ENCODE peak calls at places on chromosomes 11 and 22, in eight cellular contexts. One of them, this sample, is unnamed.

GRCh38 chr11:92941676-92942571 is 27.5 kb upstream of the MTNR1B start:
- DNase-seq in ovary: no peak
- DNase-seq in astrocyte of the spinal cord: peak; percentile 45
- DNase-seq in AG04450: no peak
- DNase-seq in OCI-LY7: peak; percentile 33
- DNase-seq in CD4-positive, alpha-beta T cell: no peak
- DNase-seq in GM10248: peak; percentile 56
- DNase-seq in stomach: no peak
- DNase-seq in this sample: no peak

GRCh38 chr11:74000770-74001169 is 8.1 kb downstream of the UCP3 start:
- DNase-seq in astrocyte of the spinal cord: no peak
- DNase-seq in AG04450: no peak
- DNase-seq in GM10248: no peak
- DNase-seq in stomach: no peak
- DNase-seq in CD4-positive, alpha-beta T cell: no peak
- DNase-seq in OCI-LY7: no peak
- DNase-seq in ovary: no peak
- DNase-seq in this sample: no peak

GRCh38 chr11:88102595-88102929 is 72.7 kb downstream of the RAB38 start:
- DNase-seq in astrocyte of the spinal cord: no peak
- DNase-seq in OCI-LY7: no peak
- DNase-seq in ovary: no peak
- DNase-seq in CD4-positive, alpha-beta T cell: no peak
- DNase-seq in GM10248: no peak
- DNase-seq in AG04450: no peak
- DNase-seq in stomach: no peak
- DNase-seq in this sample: no peak

GRCh38 chr22:42160830-42161696 is 30.5 kb upstream of the CYP2D6 start:
- DNase-seq in AG04450: no peak
- DNase-seq in stomach: no peak
- DNase-seq in OCI-LY7: no peak
- DNase-seq in astrocyte of the spinal cord: no peak
- DNase-seq in GM10248: no peak
- DNase-seq in CD4-positive, alpha-beta T cell: no peak
- DNase-seq in ovary: no peak
- DNase-seq in this sample: no peak

GRCh38 chr11:124193221-124193945 is 10.2 kb downstream of the OR10D3 start:
- DNase-seq in CD4-positive, alpha-beta T cell: no peak
- DNase-seq in OCI-LY7: no peak
- DNase-seq in GM10248: no peak
- DNase-seq in astrocyte of the spinal cord: no peak
- DNase-seq in AG04450: no peak
- DNase-seq in ovary: no peak
- DNase-seq in stomach: no peak
- DNase-seq in this sample: no peak

GRCh38 chr11:110774138-110775014 is 62.1 kb upstream of the ARHGAP20 start:
- DNase-seq in stomach: no peak
- DNase-seq in AG04450: no peak
- DNase-seq in OCI-LY7: no peak
- DNase-seq in GM10248: no peak
- DNase-seq in CD4-positive, alpha-beta T cell: no peak
- DNase-seq in astrocyte of the spinal cord: peak; percentile 40
- DNase-seq in ovary: no peak
- DNase-seq in this sample: no peak

GRCh38 chr22:23837911-23838685 is 708 bp downstream of the DERL3 start:
- DNase-seq in astrocyte of the spinal cord: no peak
- DNase-seq in CD4-positive, alpha-beta T cell: no peak
- DNase-seq in AG04450: no peak
- DNase-seq in OCI-LY7: peak; percentile 58
- DNase-seq in ovary: no peak
- DNase-seq in GM10248: no peak
- DNase-seq in stomach: no peak
- DNase-seq in this sample: no peak

GRCh38 chr22:38314992-38315800 is 2.0 kb downstream of the CSNK1E start:
- DNase-seq in stomach: peak; percentile 36
- DNase-seq in GM10248: no peak
- DNase-seq in AG04450: no peak
- DNase-seq in CD4-positive, alpha-beta T cell: no peak
- DNase-seq in ovary: no peak
- DNase-seq in astrocyte of the spinal cord: no peak
- DNase-seq in OCI-LY7: peak; percentile 81
- DNase-seq in this sample: no peak

GRCh38 chr11:1209371-1210057 is 13.4 kb upstream of the MUC5B start:
- DNase-seq in ovary: no peak
- DNase-seq in GM10248: no peak
- DNase-seq in astrocyte of the spinal cord: no peak
- DNase-seq in OCI-LY7: no peak
- DNase-seq in AG04450: no peak
- DNase-seq in stomach: no peak
- DNase-seq in CD4-positive, alpha-beta T cell: no peak
- DNase-seq in this sample: no peak

GRCh38 chr11:57903441-57904123 is 120.1 kb upstream of the OR9Q1 start:
- DNase-seq in GM10248: no peak
- DNase-seq in stomach: peak; percentile 49
- DNase-seq in CD4-positive, alpha-beta T cell: peak; percentile 15
- DNase-seq in AG04450: no peak
- DNase-seq in astrocyte of the spinal cord: no peak
- DNase-seq in ovary: no peak
- DNase-seq in OCI-LY7: no peak
- DNase-seq in this sample: no peak

GRCh38 chr11:122646549-122647340 is 8.8 kb upstream of the UBASH3B start:
- DNase-seq in CD4-positive, alpha-beta T cell: no peak
- DNase-seq in astrocyte of the spinal cord: peak; percentile 75
- DNase-seq in AG04450: no peak
- DNase-seq in GM10248: no peak
- DNase-seq in ovary: no peak
- DNase-seq in stomach: no peak
- DNase-seq in OCI-LY7: no peak
- DNase-seq in this sample: no peak

GRCh38 chr22:21587803-21588611 is 20.5 kb downstream of the UBE2L3 start:
- DNase-seq in CD4-positive, alpha-beta T cell: no peak
- DNase-seq in OCI-LY7: peak; percentile 76
- DNase-seq in stomach: no peak
- DNase-seq in GM10248: peak; percentile 84
- DNase-seq in AG04450: peak; percentile 45
- DNase-seq in astrocyte of the spinal cord: no peak
- DNase-seq in ovary: no peak
- DNase-seq in this sample: no peak

GRCh38 chr11:108235633-108236032 is 12.8 kb downstream of the ATM start:
- DNase-seq in AG04450: no peak
- DNase-seq in CD4-positive, alpha-beta T cell: no peak
- DNase-seq in GM10248: no peak
- DNase-seq in ovary: no peak
- DNase-seq in OCI-LY7: no peak
- DNase-seq in astrocyte of the spinal cord: no peak
- DNase-seq in stomach: no peak
- DNase-seq in this sample: no peak

GRCh38 chr22:35627267-35628041 is 10.3 kb upstream of the MB start:
- DNase-seq in astrocyte of the spinal cord: peak; percentile 96
- DNase-seq in GM10248: peak; percentile 74
- DNase-seq in OCI-LY7: peak; percentile 83
- DNase-seq in AG04450: peak; percentile 66
- DNase-seq in ovary: peak; percentile 89
- DNase-seq in CD4-positive, alpha-beta T cell: peak; percentile 43
- DNase-seq in stomach: peak; percentile 87
- DNase-seq in this sample: peak; percentile 48

GRCh38 chr11:48002565-48002964 is 22.2 kb downstream of the PTPRJ start:
- DNase-seq in astrocyte of the spinal cord: no peak
- DNase-seq in CD4-positive, alpha-beta T cell: no peak
- DNase-seq in AG04450: no peak
- DNase-seq in stomach: no peak
- DNase-seq in OCI-LY7: peak; percentile 58
- DNase-seq in ovary: no peak
- DNase-seq in GM10248: no peak
- DNase-seq in this sample: no peak

DNA sequence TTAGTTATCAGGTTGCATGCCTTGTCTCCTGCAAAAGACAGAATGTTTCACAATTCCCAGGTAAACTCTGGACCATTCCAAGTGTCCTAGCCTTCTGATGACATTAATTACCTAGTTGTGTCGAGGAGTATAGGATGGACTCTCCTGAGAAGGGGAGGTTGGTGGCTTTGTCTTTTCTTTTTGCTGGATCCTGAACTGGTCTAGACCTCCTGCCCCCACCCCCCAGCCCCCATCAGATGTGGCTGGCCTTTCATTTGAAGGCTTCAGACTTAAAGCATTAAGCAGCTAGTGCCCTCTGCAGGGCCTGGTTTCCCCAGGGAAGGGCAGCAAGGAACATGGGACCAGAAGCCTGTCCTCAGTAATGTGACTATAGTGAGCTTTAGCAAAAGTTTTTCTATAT is 9.7 kb downstream of the MCAM start:
- DNase-seq in astrocyte of the spinal cord: no peak
- DNase-seq in OCI-LY7: no peak
- DNase-seq in CD4-positive, alpha-beta T cell: no peak
- DNase-seq in GM10248: no peak
- DNase-seq in AG04450: no peak
- DNase-seq in ovary: no peak
- DNase-seq in stomach: no peak
- DNase-seq in this sample: no peak
- TF ChIP-seq CTCF in astrocyte of the spinal cord: peak; percentile 21
- TF ChIP-seq CTCF in OCI-LY7: peak; percentile 48
- TF ChIP-seq CTCF in CD4-positive, alpha-beta T cell: no peak
- TF ChIP-seq CTCF in GM10248: peak; percentile 25
- TF ChIP-seq CTCF in AG04450: peak; percentile 13
- TF ChIP-seq CTCF in ovary: no peak
- TF ChIP-seq CTCF in stomach: no peak
- TF ChIP-seq CTCF in this sample: no peak

GRCh38 chr11:130592056-130592455 is 143.6 kb downstream of the ADAMTS15 start:
- DNase-seq in CD4-positive, alpha-beta T cell: no peak
- DNase-seq in astrocyte of the spinal cord: peak; percentile 56
- DNase-seq in GM10248: no peak
- DNase-seq in OCI-LY7: no peak
- DNase-seq in ovary: no peak
- DNase-seq in stomach: no peak
- DNase-seq in AG04450: no peak
- DNase-seq in this sample: no peak

GRCh38 chr11:130583866-130584265 is 135.4 kb downstream of the ADAMTS15 start:
- DNase-seq in CD4-positive, alpha-beta T cell: no peak
- DNase-seq in stomach: no peak
- DNase-seq in AG04450: no peak
- DNase-seq in OCI-LY7: no peak
- DNase-seq in ovary: no peak
- DNase-seq in astrocyte of the spinal cord: no peak
- DNase-seq in GM10248: no peak
- DNase-seq in this sample: no peak

GRCh38 chr11:130585545-130585944 is 137.1 kb downstream of the ADAMTS15 start:
- DNase-seq in ovary: no peak
- DNase-seq in GM10248: no peak
- DNase-seq in CD4-positive, alpha-beta T cell: no peak
- DNase-seq in AG04450: no peak
- DNase-seq in astrocyte of the spinal cord: peak; percentile 37
- DNase-seq in stomach: no peak
- DNase-seq in OCI-LY7: no peak
- DNase-seq in this sample: no peak

GRCh38 chr11:130588471-130588870 is 140.0 kb downstream of the ADAMTS15 start:
- DNase-seq in astrocyte of the spinal cord: peak; percentile 39
- DNase-seq in CD4-positive, alpha-beta T cell: no peak
- DNase-seq in OCI-LY7: no peak
- DNase-seq in AG04450: no peak
- DNase-seq in stomach: no peak
- DNase-seq in GM10248: no peak
- DNase-seq in ovary: no peak
- DNase-seq in this sample: no peak

GRCh38 chr11:130587658-130588057 is 139.2 kb downstream of the ADAMTS15 start:
- DNase-seq in AG04450: no peak
- DNase-seq in ovary: no peak
- DNase-seq in stomach: no peak
- DNase-seq in OCI-LY7: no peak
- DNase-seq in CD4-positive, alpha-beta T cell: no peak
- DNase-seq in GM10248: no peak
- DNase-seq in astrocyte of the spinal cord: no peak
- DNase-seq in this sample: no peak
- TF ChIP-seq CTCF in AG04450: no peak
- TF ChIP-seq CTCF in ovary: no peak
- TF ChIP-seq CTCF in stomach: no peak
- TF ChIP-seq CTCF in OCI-LY7: no peak
- TF ChIP-seq CTCF in CD4-positive, alpha-beta T cell: no peak
- TF ChIP-seq CTCF in GM10248: no peak
- TF ChIP-seq CTCF in astrocyte of the spinal cord: no peak
- TF ChIP-seq CTCF in this sample: no peak

DNA sequence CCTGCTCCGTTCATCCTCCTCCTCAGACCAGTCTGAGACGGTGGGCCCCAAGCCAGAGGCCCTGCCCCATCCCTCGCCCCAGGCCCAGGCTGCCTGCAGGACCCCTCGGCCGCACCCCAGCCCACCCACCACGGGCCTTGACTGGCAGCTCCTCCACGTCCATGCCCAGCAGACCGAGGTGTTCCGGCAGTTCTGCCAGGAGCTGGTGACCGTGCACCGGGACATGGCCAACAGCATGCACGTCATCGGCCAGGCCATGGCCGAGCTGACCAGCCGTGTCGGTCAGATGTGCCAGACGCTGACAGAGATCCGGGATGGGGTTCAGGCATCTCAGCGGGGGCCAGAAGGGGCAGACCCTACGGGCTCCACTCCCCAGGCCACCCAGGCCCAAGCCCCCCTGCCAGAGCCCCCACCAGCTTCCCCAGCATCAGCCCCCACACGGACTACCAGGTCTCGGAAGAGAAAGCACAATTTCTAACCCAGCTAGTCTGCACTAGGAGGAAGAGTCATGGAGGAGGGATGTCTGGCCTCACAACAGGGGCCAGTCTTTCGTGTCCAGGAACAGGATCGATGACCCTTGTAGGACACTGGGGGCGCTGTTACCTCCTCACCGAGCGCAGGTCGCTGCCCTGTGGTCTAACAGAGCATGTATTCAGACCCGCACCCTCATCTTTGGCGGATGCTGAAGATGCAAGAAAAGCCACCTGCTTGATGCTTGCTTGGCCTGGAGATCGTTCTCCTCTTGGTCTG is 66.3 kb downstream of the PRDM11 start:
- DNase-seq in stomach: no peak
- DNase-seq in astrocyte of the spinal cord: no peak
- DNase-seq in GM10248: no peak
- DNase-seq in CD4-positive, alpha-beta T cell: no peak
- DNase-seq in OCI-LY7: no peak
- DNase-seq in ovary: peak; percentile 35
- DNase-seq in AG04450: no peak
- DNase-seq in this sample: no peak
- TF ChIP-seq CTCF in stomach: no peak
- TF ChIP-seq CTCF in astrocyte of the spinal cord: no peak
- TF ChIP-seq CTCF in GM10248: no peak
- TF ChIP-seq CTCF in CD4-positive, alpha-beta T cell: no peak
- TF ChIP-seq CTCF in OCI-LY7: peak; percentile 33
- TF ChIP-seq CTCF in ovary: no peak
- TF ChIP-seq CTCF in AG04450: peak; percentile 16
- TF ChIP-seq CTCF in this sample: no peak

GRCh38 chr11:3046190-3046589 is 11.0 kb downstream of the CARS1 start:
- DNase-seq in GM10248: no peak
- DNase-seq in OCI-LY7: no peak
- DNase-seq in ovary: no peak
- DNase-seq in stomach: no peak
- DNase-seq in CD4-positive, alpha-beta T cell: no peak
- DNase-seq in AG04450: no peak
- DNase-seq in astrocyte of the spinal cord: no peak
- DNase-seq in this sample: no peak
- TF ChIP-seq CTCF in GM10248: no peak
- TF ChIP-seq CTCF in OCI-LY7: peak; percentile 31
- TF ChIP-seq CTCF in ovary: no peak
- TF ChIP-seq CTCF in stomach: no peak
- TF ChIP-seq CTCF in CD4-positive, alpha-beta T cell: no peak
- TF ChIP-seq CTCF in AG04450: no peak
- TF ChIP-seq CTCF in astrocyte of the spinal cord: peak; percentile 46
- TF ChIP-seq CTCF in this sample: no peak

GRCh38 chr22:40270031-40270430 is 76.3 kb upstream of the ADSL start:
- DNase-seq in GM10248: no peak
- DNase-seq in OCI-LY7: no peak
- DNase-seq in AG04450: no peak
- DNase-seq in stomach: no peak
- DNase-seq in CD4-positive, alpha-beta T cell: no peak
- DNase-seq in ovary: no peak
- DNase-seq in astrocyte of the spinal cord: no peak
- DNase-seq in this sample: no peak
- TF ChIP-seq CTCF in GM10248: no peak
- TF ChIP-seq CTCF in OCI-LY7: no peak
- TF ChIP-seq CTCF in AG04450: no peak
- TF ChIP-seq CTCF in stomach: no peak
- TF ChIP-seq CTCF in CD4-positive, alpha-beta T cell: no peak
- TF ChIP-seq CTCF in ovary: no peak
- TF ChIP-seq CTCF in astrocyte of the spinal cord: no peak
- TF ChIP-seq CTCF in this sample: no peak

This sample was measured in mesothelial cell of epicardium.